ENCODE peak calls at places on chromosomes 2 and 18, in six cellular contexts. One of them, this sample, is unnamed.
A peak's percentile ranks its signal among the peaks of the same experiment; 100 is the strongest.

GRCh38 chr2:105114551-105114950 is 76.7 kb downstream of the MRPS9 start:
- DNase-seq in AG09309: peak; percentile 48
- DNase-seq in stimulated activated CD4-positive, alpha-beta T cell treated with anti-CD3 and anti-CD28 coated beads, Interleukin-4, amount 100 ng/mL, for 48 hours: no peak
- DNase-seq in A549: peak; percentile 59
- DNase-seq in activated gamma-delta T cell treated with Interleukin-2 at 50 U/mL for 16 hours: no peak
- DNase-seq in NCI-H510A: peak; percentile 5
- DNase-seq in this sample: peak; percentile 80

GRCh38 chr2:70041666-70042065 is 45.6 kb upstream of the PCBP1 start:
- DNase-seq in AG09309: no peak
- DNase-seq in stimulated activated CD4-positive, alpha-beta T cell treated with anti-CD3 and anti-CD28 coated beads, Interleukin-4, amount 100 ng/mL, for 48 hours: no peak
- DNase-seq in A549: no peak
- DNase-seq in activated gamma-delta T cell treated with Interleukin-2 at 50 U/mL for 16 hours: no peak
- DNase-seq in NCI-H510A: no peak
- DNase-seq in this sample: no peak

GRCh38 chr2:151338115-151338514 is 19.3 kb upstream of the TNFAIP6 start:
- DNase-seq in AG09309: no peak
- DNase-seq in stimulated activated CD4-positive, alpha-beta T cell treated with anti-CD3 and anti-CD28 coated beads, Interleukin-4, amount 100 ng/mL, for 48 hours: no peak
- DNase-seq in A549: no peak
- DNase-seq in activated gamma-delta T cell treated with Interleukin-2 at 50 U/mL for 16 hours: no peak
- DNase-seq in NCI-H510A: no peak
- DNase-seq in this sample: peak; percentile 84

GRCh38 chr2:161104054-161104553 is 56.1 kb upstream of the TANK start:
- DNase-seq in AG09309: no peak
- DNase-seq in stimulated activated CD4-positive, alpha-beta T cell treated with anti-CD3 and anti-CD28 coated beads, Interleukin-4, amount 100 ng/mL, for 48 hours: no peak
- DNase-seq in A549: no peak
- DNase-seq in activated gamma-delta T cell treated with Interleukin-2 at 50 U/mL for 16 hours: no peak
- DNase-seq in NCI-H510A: no peak
- DNase-seq in this sample: no peak

GRCh38 chr2:86216577-86217555 is 17.6 kb downstream of the MRPL35 start:
- DNase-seq in AG09309: no peak
- DNase-seq in stimulated activated CD4-positive, alpha-beta T cell treated with anti-CD3 and anti-CD28 coated beads, Interleukin-4, amount 100 ng/mL, for 48 hours: no peak
- DNase-seq in A549: no peak
- DNase-seq in activated gamma-delta T cell treated with Interleukin-2 at 50 U/mL for 16 hours: no peak
- DNase-seq in NCI-H510A: no peak
- DNase-seq in this sample: peak; percentile 43

GRCh38 chr18:23191952-23192662 is 56.8 kb downstream of the CABLES1 start:
- DNase-seq in AG09309: no peak
- DNase-seq in stimulated activated CD4-positive, alpha-beta T cell treated with anti-CD3 and anti-CD28 coated beads, Interleukin-4, amount 100 ng/mL, for 48 hours: no peak
- DNase-seq in A549: no peak
- DNase-seq in activated gamma-delta T cell treated with Interleukin-2 at 50 U/mL for 16 hours: no peak
- DNase-seq in NCI-H510A: no peak
- DNase-seq in this sample: peak; percentile 89

GRCh38 chr18:6413554-6414117 is 1.1 kb downstream of the L3MBTL4 start:
- DNase-seq in AG09309: no peak
- DNase-seq in stimulated activated CD4-positive, alpha-beta T cell treated with anti-CD3 and anti-CD28 coated beads, Interleukin-4, amount 100 ng/mL, for 48 hours: no peak
- DNase-seq in A549: no peak
- DNase-seq in activated gamma-delta T cell treated with Interleukin-2 at 50 U/mL for 16 hours: no peak
- DNase-seq in NCI-H510A: no peak
- DNase-seq in this sample: no peak

GRCh38 chr18:58856881-58857280 is 7.8 kb upstream of the ZNF532 start:
- DNase-seq in AG09309: no peak
- DNase-seq in stimulated activated CD4-positive, alpha-beta T cell treated with anti-CD3 and anti-CD28 coated beads, Interleukin-4, amount 100 ng/mL, for 48 hours: no peak
- DNase-seq in A549: no peak
- DNase-seq in activated gamma-delta T cell treated with Interleukin-2 at 50 U/mL for 16 hours: no peak
- DNase-seq in NCI-H510A: no peak
- DNase-seq in this sample: peak; percentile 64

GRCh38 chr2:52934354-52934898 is 833.2 kb upstream of the CHAC2 start:
- DNase-seq in AG09309: no peak
- DNase-seq in stimulated activated CD4-positive, alpha-beta T cell treated with anti-CD3 and anti-CD28 coated beads, Interleukin-4, amount 100 ng/mL, for 48 hours: no peak
- DNase-seq in A549: no peak
- DNase-seq in activated gamma-delta T cell treated with Interleukin-2 at 50 U/mL for 16 hours: no peak
- DNase-seq in NCI-H510A: no peak
- DNase-seq in this sample: peak; percentile 47

GRCh38 chr2:1731963-1732768 is 12.1 kb downstream of the PXDN start:
- DNase-seq in AG09309: peak; percentile 90
- DNase-seq in stimulated activated CD4-positive, alpha-beta T cell treated with anti-CD3 and anti-CD28 coated beads, Interleukin-4, amount 100 ng/mL, for 48 hours: no peak
- DNase-seq in A549: no peak
- DNase-seq in activated gamma-delta T cell treated with Interleukin-2 at 50 U/mL for 16 hours: no peak
- DNase-seq in NCI-H510A: no peak
- DNase-seq in this sample: peak; percentile 94

GRCh38 chr2:197600306-197600705 is 75.1 kb downstream of the RFTN2 start:
- DNase-seq in AG09309: no peak
- DNase-seq in stimulated activated CD4-positive, alpha-beta T cell treated with anti-CD3 and anti-CD28 coated beads, Interleukin-4, amount 100 ng/mL, for 48 hours: no peak
- DNase-seq in A549: no peak
- DNase-seq in activated gamma-delta T cell treated with Interleukin-2 at 50 U/mL for 16 hours: no peak
- DNase-seq in NCI-H510A: no peak
- DNase-seq in this sample: no peak

GRCh38 chr2:174059178-174059874 is 94.2 kb upstream of the SP3 start:
- DNase-seq in AG09309: no peak
- DNase-seq in stimulated activated CD4-positive, alpha-beta T cell treated with anti-CD3 and anti-CD28 coated beads, Interleukin-4, amount 100 ng/mL, for 48 hours: no peak
- DNase-seq in A549: no peak
- DNase-seq in activated gamma-delta T cell treated with Interleukin-2 at 50 U/mL for 16 hours: no peak
- DNase-seq in NCI-H510A: no peak
- DNase-seq in this sample: peak; percentile 87

GRCh38 chr2:232568161-232568560 is 17.7 kb downstream of the EIF4E2 start:
- DNase-seq in AG09309: peak; percentile 82
- DNase-seq in stimulated activated CD4-positive, alpha-beta T cell treated with anti-CD3 and anti-CD28 coated beads, Interleukin-4, amount 100 ng/mL, for 48 hours: no peak
- DNase-seq in A549: peak; percentile 19
- DNase-seq in activated gamma-delta T cell treated with Interleukin-2 at 50 U/mL for 16 hours: no peak
- DNase-seq in NCI-H510A: no peak
- DNase-seq in this sample: peak; percentile 70

GRCh38 chr18:21489119-21489750 is 111.3 kb downstream of the ESCO1 start:
- DNase-seq in AG09309: no peak
- DNase-seq in stimulated activated CD4-positive, alpha-beta T cell treated with anti-CD3 and anti-CD28 coated beads, Interleukin-4, amount 100 ng/mL, for 48 hours: no peak
- DNase-seq in A549: peak; percentile 36
- DNase-seq in activated gamma-delta T cell treated with Interleukin-2 at 50 U/mL for 16 hours: no peak
- DNase-seq in NCI-H510A: no peak
- DNase-seq in this sample: peak; percentile 75

GRCh38 chr18:12769136-12769535 is 66.3 kb downstream of the PSMG2 start:
- DNase-seq in AG09309: no peak
- DNase-seq in stimulated activated CD4-positive, alpha-beta T cell treated with anti-CD3 and anti-CD28 coated beads, Interleukin-4, amount 100 ng/mL, for 48 hours: no peak
- DNase-seq in A549: no peak
- DNase-seq in activated gamma-delta T cell treated with Interleukin-2 at 50 U/mL for 16 hours: no peak
- DNase-seq in NCI-H510A: no peak
- DNase-seq in this sample: no peak

GRCh38 chr18:75473316-75473715 is 45.8 kb upstream of the SMIM21 start:
- DNase-seq in AG09309: no peak
- DNase-seq in stimulated activated CD4-positive, alpha-beta T cell treated with anti-CD3 and anti-CD28 coated beads, Interleukin-4, amount 100 ng/mL, for 48 hours: no peak
- DNase-seq in A549: no peak
- DNase-seq in activated gamma-delta T cell treated with Interleukin-2 at 50 U/mL for 16 hours: no peak
- DNase-seq in NCI-H510A: no peak
- DNase-seq in this sample: no peak

This sample was measured in cardiac fibroblast.